ENCODE peak calls at places on chromosomes 3 and 15, in ten cellular contexts. K is progenitor cell of endocrine pancreas; S is HEK293T; B is stimulated activated CD4-positive, alpha-beta T cell treated with anti-CD3 and anti-CD28 coated beads, Interleukin-12 subunit alpha, Interleukin-12 subunit beta, amount 100 ng/mL, for 24 hours; Z is CD4-positive, alpha-beta T cell; C is ELF-1; Y is RPMI8226; R is left ventricle myocardium inferior; X is activated T-cell treated with anti-CD3 and anti-CD28 coated beads, Interleukin-2, amount 50 U/mL, for 1 hour; P is astrocyte of the spinal cord. W is an unnamed sample.

GRCh38 chr3:101466465-101467309 is 46.3 kb downstream of the SENP7 start:
- DNase-seq in K (peak), S (no peak), B (no peak), Z (peak), C (peak), Y (no peak), R (no peak), X (peak), P (no peak), W (peak)

GRCh38 chr15:37695719-37696118 is 238.7 kb upstream of the TMCO5A start:
- DNase-seq in K (no peak), S (no peak), B (no peak), Z (no peak), C (no peak), Y (no peak), R (no peak), X (no peak), P (peak), W (no peak)

GRCh38 chr3:13541691-13542090 is 7.2 kb upstream of the FBLN2 start:
- DNase-seq in K (no peak), S (no peak), B (no peak), Z (no peak), C (no peak), Y (no peak), R (no peak), X (no peak), P (no peak), W (no peak)

GRCh38 chr15:46365612-46366011 is 730.8 kb downstream of the SQOR start:
- DNase-seq in K (no peak), S (no peak), B (no peak), Z (no peak), C (no peak), Y (no peak), R (peak), X (no peak), P (peak), W (no peak)

GRCh38 chr15:72835289-72835890 is 51.8 kb upstream of the ADPGK start:
- DNase-seq in K (no peak), S (peak), B (no peak), Z (no peak), C (peak), Y (peak), R (no peak), X (no peak), P (no peak), W (no peak)

GRCh38 chr3:6528951-6529350 is 332.0 kb upstream of the GRM7 start:
- DNase-seq in K (no peak), S (no peak), B (no peak), Z (no peak), C (no peak), Y (no peak), R (no peak), X (no peak), P (no peak), W (no peak)

GRCh38 chr15:77632760-77633133 is at the start of gene LINGO1:
- DNase-seq in K (peak), S (peak), B (no peak), Z (no peak), C (no peak), Y (peak), R (no peak), X (no peak), P (no peak), W (no peak)

GRCh38 chr3:151386063-151386462 is 1.5 kb upstream of the P2RY12 start:
- DNase-seq in K (no peak), S (no peak), B (no peak), Z (no peak), C (no peak), Y (no peak), R (no peak), X (no peak), P (no peak), W (no peak)

GRCh38 chr3:37028329-37028728 is 35.0 kb downstream of the MLH1 start:
- DNase-seq in K (no peak), S (no peak), B (no peak), Z (no peak), C (no peak), Y (peak), R (peak), X (no peak), P (no peak), W (no peak)

GRCh38 chr3:44509393-44509921 is 32.0 kb upstream of the ZNF445 start:
- DNase-seq in K (no peak), S (no peak), B (no peak), Z (no peak), C (peak), Y (no peak), R (no peak), X (no peak), P (no peak), W (no peak)

W was measured in lower lobe of right lung.